ENCODE peak calls at places on chromosomes 16 and 17, in six cellular contexts. O is colonic mucosa, Q is IMR-90, K is ovary, V is mesenchymal stem cell, G is K562. J is an unnamed sample. For H3K36me3, the result is how much of the 10 kb centered on the place peaks cover.

GRCh38 chr16:58727796-58728568 is 6.1 kb downstream of the GOT2 start:
- DNase-seq in O (no peak), Q (no peak), K (no peak), V (no peak), G (no peak), J (no peak)

GRCh38 chr16:9049241-9049640 is 42.2 kb upstream of the HAPSTR1 start:
- DNase-seq in O (no peak), Q (peak), K (no peak), V (peak), G (no peak), J (no peak)

GRCh38 chr17:40309938-40310510 is 1.0 kb downstream of the RARA start:
- DNase-seq in O (peak), Q (no peak), K (peak), V (no peak), G (no peak), J (no peak)

GRCh38 chr16:89066746-89067145 is 26.9 kb upstream of the ACSF3 start:
- DNase-seq in O (no peak), Q (no peak), K (no peak), V (no peak), G (no peak), J (no peak)

GRCh38 chr17:56681561-56682266 is 88.2 kb downstream of the NOG start:
- DNase-seq in O (no peak), Q (peak), K (no peak), V (peak), G (no peak), J (no peak)

GRCh38 chr16:81752876-81753227 is 26.2 kb upstream of the PLCG2 start:
- DNase-seq in O (no peak), Q (no peak), K (no peak), V (no peak), G (no peak), J (no peak)

GRCh38 chr16:90047714-90048346 is 28.6 kb upstream of the DBNDD1 start:
- DNase-seq in O (no peak), Q (no peak), K (peak), V (no peak), G (peak), J (no peak)

GRCh38 chr17:66715745-66716156 is 119.2 kb upstream of the CACNG5 start:
- DNase-seq in O (peak), Q (peak), K (no peak), V (peak), G (no peak), J (no peak)

GRCh38 chr17:68195667-68196393 is 52.0 kb upstream of the AMZ2 start:
- DNase-seq in O (no peak), Q (no peak), K (peak), V (no peak), G (no peak), J (no peak)

GRCh38 chr17:63647936-63648335 is 25.7 kb downstream of the MAP3K3 start:
- DNase-seq in O (no peak), Q (no peak), K (no peak), V (no peak), G (no peak), J (no peak)

GRCh38 chr17:50922107-50922506 is 56.0 kb upstream of the TOB1 start:
- DNase-seq in O (no peak), Q (peak), K (no peak), V (no peak), G (no peak), J (no peak)

GRCh38 chr16:47037396-47037745 is 63.9 kb upstream of the DNAJA2 start:
- DNase-seq in O (peak), Q (no peak), K (no peak), V (no peak), G (no peak), J (no peak)

GRCh38 chr16:9091867-9092281 is 430 bp downstream of the HAPSTR1 start:
- DNase-seq in O (peak), Q (no peak), K (no peak), V (peak), G (no peak), J (peak)

GRCh38 chr16:79698341-79698753 is 97.8 kb upstream of the MAF start:
- DNase-seq in O (no peak), Q (peak), K (no peak), V (peak), G (no peak), J (peak)

GRCh38 chr17:3935140-3935542 is 18.9 kb upstream of the P2RX1 start:
- DNase-seq in O (peak), Q (peak), K (peak), V (peak), G (peak), J (peak)

GRCh38 chr17:64775701-64776570 is 113.8 kb upstream of the SMURF2 start:
- DNase-seq in O (peak), Q (no peak), K (no peak), V (no peak), G (no peak), J (no peak)

GRCh38 chr16:28496844-28497243 is 2.4 kb downstream of the APOBR start:
- DNase-seq in O (no peak), Q (no peak), K (no peak), V (no peak), G (no peak), J (no peak)

GRCh38 chr17:80963812-80964211 is 27.8 kb upstream of the CHMP6 start:
- DNase-seq in O (no peak), Q (no peak), K (no peak), V (no peak), G (no peak), J (no peak)

GRCh38 chr17:80962356-80963329 is 29.0 kb upstream of the CHMP6 start:
- DNase-seq in O (no peak), Q (no peak), K (no peak), V (no peak), G (no peak), J (no peak)

GRCh38 chr17:80965606-80966005 is 26.0 kb upstream of the CHMP6 start:
- DNase-seq in O (no peak), Q (no peak), K (no peak), V (no peak), G (no peak), J (no peak)

GRCh38 chr17:80964231-80964856 is 27.3 kb upstream of the CHMP6 start:
- DNase-seq in O (no peak), Q (no peak), K (no peak), V (no peak), G (no peak), J (no peak)

DNA sequence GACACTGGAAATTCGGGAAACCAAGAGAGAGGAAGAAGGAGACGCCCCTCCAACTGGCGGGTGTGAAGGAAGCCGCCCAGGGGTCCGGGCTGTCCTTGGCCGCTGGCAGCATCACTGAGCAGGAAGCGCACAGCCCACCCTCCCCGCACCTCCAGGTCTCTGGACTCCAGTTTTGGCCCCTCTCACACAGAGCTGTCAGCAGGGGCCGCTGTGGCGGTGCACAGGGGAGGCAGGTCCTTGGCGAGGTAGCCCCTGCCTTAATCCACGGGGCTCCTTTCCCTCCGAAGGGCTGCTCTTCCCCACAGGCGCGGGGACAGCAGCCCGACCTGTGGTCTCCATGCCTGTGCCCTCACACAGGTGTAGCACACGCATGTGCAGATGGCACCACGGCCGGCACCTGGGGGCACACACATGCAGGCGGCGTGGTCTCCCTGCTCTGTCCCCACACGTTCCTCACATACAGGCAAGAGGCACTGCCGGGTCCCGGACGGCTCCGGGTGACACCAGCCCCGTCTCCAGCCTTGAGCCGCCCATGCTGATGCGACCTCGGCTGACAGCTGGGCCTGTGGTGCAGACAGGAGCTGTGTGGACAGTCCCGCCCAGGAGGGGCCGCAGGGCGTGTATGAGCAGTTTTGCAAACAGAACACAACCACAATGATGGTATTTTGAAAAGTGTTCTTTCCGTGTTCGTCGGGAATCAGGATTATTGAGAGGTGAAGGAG is 26.6 kb upstream of the CHMP6 start:
- DNase-seq in O (no peak), Q (no peak), K (no peak), V (no peak), G (no peak), J (no peak)
- H3K27ac ChIP-seq in O (no peak), Q (no peak), K (no peak), V (no peak), G (no peak), J (no peak)

GRCh38 chr17:80237386-80237785 is 17.2 kb downstream of the SLC26A11 start:
- DNase-seq in O (no peak), Q (no peak), K (no peak), V (no peak), G (no peak), J (no peak)
- H3K36me3 ChIP-seq in O (under half), Q (half or more), K (under half), V (half or more), G (under half), J (under half)

GRCh38 chr16:693364-693763 is 3.2 kb upstream of the WDR24 start:
- DNase-seq in O (no peak), Q (no peak), K (no peak), V (no peak), G (no peak), J (no peak)

GRCh38 chr16:694187-694862 is 4.1 kb upstream of the WDR24 start:
- DNase-seq in O (no peak), Q (no peak), K (no peak), V (no peak), G (peak), J (no peak)

GRCh38 chr16:694863-695354 is 4.7 kb upstream of the WDR24 start:
- DNase-seq in O (no peak), Q (no peak), K (no peak), V (no peak), G (peak), J (no peak)

GRCh38 chr16:693766-694165 is 3.6 kb upstream of the WDR24 start:
- DNase-seq in O (no peak), Q (no peak), K (no peak), V (no peak), G (peak), J (no peak)

GRCh38 chr16:695355-696089 is 5.3 kb upstream of the WDR24 start:
- DNase-seq in O (peak), Q (no peak), K (no peak), V (no peak), G (peak), J (no peak)
- H3K27ac ChIP-seq in O (no peak), Q (no peak), K (no peak), V (no peak), G (peak), J (no peak)

DNA sequence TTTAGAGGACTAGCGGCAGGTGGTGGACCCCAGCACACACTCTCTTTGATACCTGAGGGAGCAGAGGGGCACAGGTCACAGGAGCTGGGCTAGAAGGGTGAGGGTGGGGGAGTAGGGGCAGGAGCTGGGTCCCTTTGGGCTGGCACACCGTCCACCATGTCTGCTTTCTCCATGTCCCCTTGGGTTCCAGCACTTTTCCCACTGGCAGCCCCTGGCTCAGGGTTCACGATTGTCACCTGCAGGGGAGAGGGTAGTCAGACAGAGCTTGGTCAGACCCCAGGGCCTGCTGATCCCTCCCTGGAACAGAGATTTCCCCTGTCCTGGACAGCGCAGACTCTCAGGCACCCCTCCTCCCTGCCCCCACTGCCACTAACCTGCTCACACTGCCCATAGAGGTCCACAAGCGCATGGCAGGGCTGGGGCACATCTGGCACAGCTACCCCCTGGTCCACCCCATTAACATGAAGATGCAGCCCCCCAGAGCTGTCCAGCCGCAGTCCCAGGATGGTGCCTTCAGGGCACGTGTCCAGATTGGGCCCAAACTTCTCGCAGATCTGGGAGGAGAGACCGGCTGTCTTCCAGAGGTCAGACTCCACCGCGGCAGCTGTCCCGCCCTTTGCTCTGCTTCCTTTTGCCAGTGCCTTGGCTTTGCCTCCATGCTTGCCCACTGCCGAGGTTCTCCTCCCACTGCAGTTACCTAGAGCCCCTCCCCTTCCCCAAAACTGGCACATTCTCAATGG is 3.1 kb upstream of the GPS2 start:
- DNase-seq in O (no peak), Q (no peak), K (peak), V (no peak), G (no peak), J (no peak)
- H3K36me3 ChIP-seq in O (under half), Q (half or more), K (under half), V (half or more), G (half or more), J (under half)

DNA sequence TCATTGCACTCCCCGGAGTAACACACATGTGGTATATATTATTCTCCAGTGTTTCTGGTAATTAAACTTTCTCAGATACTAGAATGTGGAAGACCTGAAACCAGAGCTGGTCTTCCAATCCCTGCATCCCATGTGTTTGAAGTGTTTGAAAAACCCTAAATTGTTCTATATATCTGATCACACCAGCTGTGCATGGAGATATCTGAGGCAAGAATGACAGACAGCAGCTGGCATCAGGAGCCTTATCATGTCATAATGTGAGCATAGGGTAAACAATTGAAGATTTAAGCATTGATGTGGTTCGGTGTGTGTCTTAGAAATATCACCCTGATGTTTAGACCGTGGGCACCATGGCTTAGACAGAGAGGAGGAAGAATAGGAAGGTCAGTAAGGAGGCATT is 251.0 kb downstream of the CDH11 start:
- DNase-seq in O (no peak), Q (no peak), K (no peak), V (no peak), G (no peak), J (no peak)
- H3K27ac ChIP-seq in O (no peak), Q (no peak), K (no peak), V (no peak), G (no peak), J (no peak)

J was measured in body of pancreas.